ENCODE peak calls at places on chromosomes 1 and 21, in eight cellular contexts. F is neuronal stem cell; E is CD4-positive, alpha-beta memory T cell; L is H1; S is uterus; M is Peyer's patch; B is body of pancreas; W is SJCRH30. V is an unnamed sample.

GRCh38 chr21:39073063-39073462 is 110.2 kb downstream of the PSMG1 start:
- DNase-seq in S (no peak), B (no peak), W (no peak), E (no peak), F (no peak), M (no peak), L (no peak), V (no peak)

GRCh38 chr1:208081972-208082371 is 162.2 kb downstream of the PLXNA2 start:
- DNase-seq in B (no peak), F (no peak), S (no peak), M (no peak), W (no peak), E (no peak), L (no peak), V (peak)

GRCh38 chr1:94772230-94772641 is 47.9 kb upstream of the SLC44A3 start:
- DNase-seq in B (peak), L (no peak), E (no peak), S (no peak), F (no peak), M (no peak), W (no peak), V (no peak)

GRCh38 chr1:29698626-29699025 is 462.3 kb downstream of the PTPRU start:
- DNase-seq in B (no peak), W (no peak), L (no peak), M (peak), F (no peak), S (no peak), E (no peak), V (no peak)

GRCh38 chr1:169788402-169788801 is 6.3 kb downstream of the METTL18 start:
- DNase-seq in B (no peak), E (no peak), F (no peak), W (no peak), L (no peak), M (no peak), S (no peak), V (no peak)

GRCh38 chr1:15944308-15945010 is 31.4 kb downstream of the ZBTB17 start:
- DNase-seq in S (peak), L (no peak), E (no peak), W (no peak), B (no peak), M (peak), F (no peak), V (no peak)

GRCh38 chr1:31509124-31510072 is 66.9 kb upstream of the TINAGL1 start:
- DNase-seq in S (no peak), F (no peak), M (peak), E (no peak), W (no peak), L (no peak), B (no peak), V (no peak)

GRCh38 chr1:31108861-31109260 is 43.3 kb upstream of the PUM1 start:
- DNase-seq in E (no peak), M (no peak), W (no peak), B (no peak), F (no peak), L (no peak), S (no peak), V (no peak)

GRCh38 chr1:248045209-248045608 is 1.4 kb upstream of the OR2L3 start:
- DNase-seq in B (no peak), E (no peak), M (no peak), S (no peak), F (no peak), W (no peak), L (no peak), V (no peak)

GRCh38 chr1:162627662-162628296 is 4.5 kb upstream of the DDR2 start:
- DNase-seq in L (no peak), B (no peak), E (no peak), S (no peak), W (peak), F (no peak), M (no peak), V (no peak)

GRCh38 chr1:206706298-206706791 is 21.6 kb downstream of the MAPKAPK2 start:
- DNase-seq in E (no peak), F (peak), L (no peak), M (no peak), W (peak), B (peak), S (peak), V (no peak)

GRCh38 chr1:76770979-76771378 is 96.3 kb upstream of the ST6GALNAC5 start:
- DNase-seq in E (no peak), F (no peak), W (peak), L (no peak), M (no peak), B (no peak), S (no peak), V (no peak)

GRCh38 chr21:45416619-45417018 is 11.7 kb downstream of the COL18A1 start:
- DNase-seq in F (no peak), M (no peak), W (no peak), L (no peak), E (peak), S (no peak), B (peak), V (no peak)

GRCh38 chr21:34034369-34035014 is 38.9 kb upstream of the MRPS6 start:
- DNase-seq in E (no peak), B (no peak), S (no peak), W (no peak), M (no peak), F (no peak), L (no peak), V (no peak)

GRCh38 chr1:245874942-245875580 is 632.0 kb downstream of the SMYD3 start:
- DNase-seq in B (peak), F (no peak), L (no peak), M (peak), E (no peak), S (peak), W (no peak), V (peak)

GRCh38 chr21:37527716-37528115 is 161.1 kb downstream of the DYRK1A start:
- DNase-seq in L (no peak), B (no peak), E (no peak), M (no peak), W (no peak), S (no peak), F (no peak), V (no peak)
- H3K4me3 ChIP-seq in L (no peak), B (no peak), E (no peak), M (no peak), W (no peak), S (no peak), F (no peak), V (no peak)

GRCh38 chr1:10856863-10857598 is 60.6 kb upstream of the CASZ1 start:
- DNase-seq in S (no peak), M (no peak), F (no peak), W (peak), E (no peak), L (no peak), B (no peak), V (no peak)
- H3K27ac ChIP-seq in S (no peak), M (no peak), F (no peak), W (peak), E (no peak), L (no peak), B (no peak), V (no peak)

GRCh38 chr1:233905416-233906051 is 1.1 kb downstream of the SLC35F3 start:
- DNase-seq in F (peak), L (peak), M (no peak), B (no peak), E (no peak), S (peak), W (no peak), V (peak)

GRCh38 chr1:233908092-233908491 is 3.6 kb downstream of the SLC35F3 start:
- DNase-seq in S (no peak), L (no peak), F (no peak), W (no peak), M (no peak), E (no peak), B (no peak), V (no peak)

GRCh38 chr1:233909195-233909594 is 4.7 kb downstream of the SLC35F3 start:
- DNase-seq in M (no peak), E (no peak), L (no peak), F (no peak), W (no peak), B (no peak), S (no peak), V (no peak)

GRCh38 chr1:233904979-233905415 is 521 bp downstream of the SLC35F3 start:
- DNase-seq in M (no peak), E (no peak), S (peak), B (peak), F (no peak), W (no peak), L (peak), V (peak)

GRCh38 chr1:233907139-233907538 is 2.7 kb downstream of the SLC35F3 start:
- DNase-seq in E (no peak), B (no peak), L (no peak), F (no peak), W (no peak), S (no peak), M (no peak), V (no peak)
- H3K4me3 ChIP-seq in E (no peak), B (no peak), L (no peak), F (no peak), W (no peak), S (no peak), M (no peak), V (no peak)

GRCh38 chr1:10288059-10288615 is 77.8 kb downstream of the KIF1B start:
- DNase-seq in F (no peak), W (no peak), E (no peak), M (no peak), B (no peak), S (no peak), L (no peak), V (no peak)
- H3K27ac ChIP-seq in F (no peak), W (no peak), E (no peak), M (no peak), B (no peak), S (no peak), L (no peak), V (no peak)

GRCh38 chr1:25066731-25067520 is 136.8 kb upstream of the RUNX3 start:
- DNase-seq in W (no peak), B (no peak), E (no peak), L (no peak), F (no peak), S (no peak), M (no peak), V (no peak)

GRCh38 chr1:25066253-25066652 is 136.2 kb upstream of the RUNX3 start:
- DNase-seq in S (no peak), F (no peak), B (no peak), W (no peak), E (no peak), L (no peak), M (no peak), V (no peak)

GRCh38 chr1:25064465-25065238 is 134.6 kb upstream of the RUNX3 start:
- DNase-seq in L (no peak), B (no peak), M (no peak), S (no peak), F (no peak), E (peak), W (no peak), V (no peak)

GRCh38 chr1:25063591-25064416 is 133.7 kb upstream of the RUNX3 start:
- DNase-seq in E (no peak), L (no peak), W (peak), F (no peak), M (no peak), B (no peak), S (no peak), V (no peak)

GRCh38 chr1:25065246-25066238 is 135.5 kb upstream of the RUNX3 start:
- DNase-seq in S (no peak), B (no peak), W (peak), F (no peak), L (no peak), M (no peak), E (peak), V (no peak)
- H3K4me3 ChIP-seq in S (no peak), B (no peak), W (no peak), F (no peak), L (no peak), M (no peak), E (no peak), V (no peak)